ENCODE peak calls at places on chromosome 16, in nine cellular contexts. N is SK-N-SH, X is H1, W is endothelial cell of umbilical vein, L is OCI-LY7, D is psoas muscle, C is dorsolateral prefrontal cortex, G is cardiac muscle cell, E is ovary. R is an unnamed sample.

GRCh38 chr16:78993342-78993741 is 607.2 kb downstream of the MAF start:
- DNase-seq in X (no peak), C (no peak), L (no peak), W (no peak), E (no peak), G (no peak), N (no peak), D (no peak), R (no peak)

GRCh38 chr16:72858611-72859493 is 189.1 kb downstream of the ZFHX3 start:
- DNase-seq in G (peak), E (no peak), L (no peak), C (no peak), D (no peak), X (no peak), N (peak), W (no peak), R (no peak)

GRCh38 chr16:57801856-57802634 is at the start of gene KIFC3:
- DNase-seq in N (peak), G (peak), X (peak), D (peak), C (peak), E (peak), L (peak), W (peak), R (peak)

GRCh38 chr16:87421369-87421912 is 29.3 kb downstream of the MAP1LC3B start:
- DNase-seq in N (peak), W (no peak), E (no peak), X (no peak), L (no peak), G (no peak), D (no peak), C (no peak), R (no peak)

GRCh38 chr16:87375426-87376135 is 8.0 kb downstream of the FBXO31 start:
- DNase-seq in D (peak), C (peak), E (no peak), N (no peak), W (peak), G (no peak), L (no peak), X (no peak), R (no peak)

GRCh38 chr16:7853197-7853596 is 520.6 kb downstream of the RBFOX1 start:
- DNase-seq in C (no peak), W (no peak), L (no peak), X (no peak), N (no peak), D (no peak), E (no peak), G (no peak), R (no peak)

GRCh38 chr16:70604407-70605283 is 41.7 kb upstream of the IL34 start:
- DNase-seq in G (peak), C (no peak), L (no peak), X (no peak), W (no peak), N (no peak), D (no peak), E (no peak), R (no peak)

GRCh38 chr16:2475413-2476344 is 752 bp downstream of the TBC1D24 start:
- DNase-seq in G (no peak), C (no peak), D (no peak), N (peak), X (peak), L (peak), E (no peak), W (no peak), R (no peak)

GRCh38 chr16:57977418-57978069 is 6.6 kb upstream of the CNGB1 start:
- DNase-seq in C (no peak), G (no peak), L (no peak), X (no peak), D (no peak), N (peak), W (no peak), E (no peak), R (no peak)

GRCh38 chr16:88813396-88814143 is 1.8 kb upstream of the APRT start:
- DNase-seq in D (no peak), L (no peak), G (no peak), C (no peak), W (no peak), X (no peak), E (no peak), N (no peak), R (no peak)

GRCh38 chr16:19406891-19407491 is 10.7 kb upstream of the TMC5 start:
- DNase-seq in E (no peak), N (no peak), L (no peak), D (no peak), X (no peak), W (no peak), G (no peak), C (no peak), R (no peak)

GRCh38 chr16:85286970-85287814 is 174.9 kb upstream of the CIBAR2 start:
- DNase-seq in C (peak), N (peak), D (peak), G (peak), L (no peak), X (no peak), W (no peak), E (no peak), R (peak)

GRCh38 chr16:17166095-17166494 is 304.7 kb downstream of the XYLT1 start:
- DNase-seq in L (no peak), W (no peak), E (no peak), X (no peak), G (no peak), N (no peak), D (no peak), C (no peak), R (no peak)

GRCh38 chr16:21100447-21100846 is 50.2 kb downstream of the DNAH3 start:
- DNase-seq in E (no peak), G (peak), D (no peak), W (no peak), L (no peak), N (no peak), X (no peak), C (no peak), R (no peak)

GRCh38 chr16:31529398-31530312 is 2.0 kb downstream of the AHSP start:
- DNase-seq in W (no peak), D (no peak), L (no peak), C (no peak), G (no peak), E (peak), X (peak), N (no peak), R (no peak)

GRCh38 chr16:3168706-3169105 is 19.3 kb upstream of the OR1F1 start:
- DNase-seq in C (no peak), X (no peak), D (no peak), W (no peak), L (no peak), N (no peak), E (no peak), G (no peak), R (no peak)

GRCh38 chr16:85751665-85752501 is 987 bp upstream of the C16orf74 start:
- DNase-seq in G (no peak), D (no peak), C (no peak), E (no peak), X (peak), W (peak), N (no peak), L (peak), R (no peak)

GRCh38 chr16:10597184-10597583 is 16.8 kb upstream of the EMP2 start:
- DNase-seq in W (no peak), L (peak), C (no peak), N (no peak), E (no peak), X (no peak), G (no peak), D (no peak), R (no peak)

GRCh38 chr16:49000594-49000993 is 281.0 kb downstream of the CBLN1 start:
- DNase-seq in C (no peak), N (no peak), G (no peak), W (no peak), D (no peak), X (no peak), L (peak), E (no peak), R (no peak)

GRCh38 chr16:2032285-2033056 is 5.8 kb downstream of the NHERF2 start:
- DNase-seq in X (no peak), L (no peak), E (no peak), D (no peak), C (peak), G (no peak), N (no peak), W (no peak), R (peak)

GRCh38 chr16:10245002-10245401 is 62.8 kb upstream of the GRIN2A start:
- DNase-seq in D (no peak), N (peak), C (peak), X (no peak), E (no peak), G (no peak), L (no peak), W (no peak), R (no peak)

GRCh38 chr16:66901626-66902025 is 17.1 kb downstream of the CDH16 start:
- DNase-seq in N (no peak), E (no peak), C (no peak), W (no peak), G (no peak), X (no peak), L (no peak), D (peak), R (no peak)

GRCh38 chr16:66899310-66899944 is 19.1 kb downstream of the PDP2 start:
- DNase-seq in X (no peak), L (no peak), W (no peak), D (no peak), G (peak), C (no peak), E (peak), N (peak), R (no peak)

GRCh38 chr16:66900721-66901441 is 17.8 kb downstream of the CDH16 start:
- DNase-seq in X (no peak), L (no peak), C (no peak), N (peak), D (peak), E (peak), W (no peak), G (peak), R (no peak)

GRCh38 chr16:66898933-66899309 is 18.6 kb downstream of the PDP2 start:
- DNase-seq in E (no peak), G (no peak), N (no peak), D (no peak), C (no peak), W (no peak), L (no peak), X (no peak), R (no peak)

DNA sequence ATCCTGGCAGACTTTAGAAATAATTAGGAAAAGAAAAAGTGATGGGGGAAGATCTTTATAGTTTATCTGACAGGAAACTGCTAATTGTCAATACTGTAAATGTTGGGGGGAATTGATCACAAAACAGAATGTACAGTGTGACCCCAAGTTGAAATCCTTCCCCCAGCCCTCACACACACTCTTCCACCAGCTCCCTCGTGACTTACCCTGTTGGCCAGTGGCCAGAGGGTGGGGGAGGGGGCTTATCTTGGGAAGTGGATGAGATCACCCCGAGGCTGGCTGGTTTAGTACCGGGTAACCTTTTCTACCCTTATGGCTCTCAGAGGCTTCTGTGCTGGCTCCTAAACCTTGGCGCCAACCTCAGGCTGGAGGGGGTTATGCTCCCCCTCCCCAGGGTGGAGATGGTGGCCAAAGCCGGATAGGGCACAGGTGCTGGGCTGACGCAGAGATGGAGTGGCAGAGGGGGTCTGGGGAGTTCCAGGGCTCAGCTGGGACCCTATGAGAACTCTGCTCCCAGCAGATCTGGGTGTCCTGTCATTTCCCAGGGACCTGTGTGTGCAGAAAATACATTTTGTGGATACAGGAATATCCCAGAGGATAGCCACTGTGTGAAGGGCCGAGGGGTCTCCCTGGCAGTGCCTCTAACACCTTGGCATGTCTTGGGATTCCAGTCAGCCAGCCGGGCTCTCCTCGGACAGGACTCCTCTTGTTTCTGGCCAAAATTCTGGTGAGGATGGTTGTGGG is 18.6 kb downstream of the CDH16 start:
- DNase-seq in D (peak), E (peak), C (no peak), X (no peak), L (no peak), G (peak), N (peak), W (peak), R (no peak)
- H3K27ac ChIP-seq in D (peak), E (peak), C (peak), X (no peak), L (no peak), G (peak), N (peak), W (no peak), R (no peak)

DNA sequence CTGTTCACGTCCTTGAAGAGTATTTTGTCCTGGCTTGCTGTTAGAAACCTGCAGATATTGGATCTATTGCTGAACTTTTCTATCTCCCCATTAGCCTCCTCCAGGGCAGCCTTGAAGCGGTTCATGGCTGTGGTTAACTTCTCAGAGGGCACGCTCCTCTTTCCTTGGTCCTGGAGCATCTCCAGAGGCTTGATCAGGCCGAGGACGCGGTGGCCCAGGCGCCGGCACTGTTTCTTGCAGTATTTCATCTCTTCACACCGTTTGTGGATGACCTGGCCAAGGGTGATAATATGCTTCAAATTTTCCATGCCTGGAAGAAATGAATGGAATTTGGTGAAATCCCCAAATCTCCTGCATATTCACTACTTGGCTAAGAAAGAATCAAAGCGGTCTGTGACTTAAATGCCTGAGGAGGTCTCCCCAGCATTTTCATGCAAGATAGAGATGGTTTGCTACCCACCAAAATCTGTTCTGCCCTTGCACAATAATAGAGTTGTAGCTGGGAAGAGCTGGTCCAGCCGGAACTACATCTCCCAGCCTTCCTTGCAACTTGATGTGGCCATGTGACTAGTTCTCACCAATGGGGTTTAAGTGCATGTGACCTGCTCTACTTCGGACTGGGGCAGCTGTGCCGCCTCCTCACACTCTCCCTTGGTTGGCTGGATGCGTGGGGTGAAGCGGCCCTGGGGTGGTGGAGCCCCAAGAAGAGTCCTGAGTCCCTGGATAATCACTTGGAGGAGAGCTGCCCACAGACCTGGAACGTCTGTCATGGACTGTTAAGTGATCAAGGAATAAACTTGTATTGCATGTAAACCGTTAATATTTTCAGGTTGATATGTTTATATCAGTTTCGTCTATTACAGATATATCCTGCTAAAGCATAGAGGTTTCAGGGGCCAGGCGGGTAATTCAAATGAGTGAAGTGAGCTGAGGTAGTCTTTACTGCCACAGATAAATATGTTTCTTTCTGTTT is 4.9 kb downstream of the MLKL start:
- DNase-seq in C (peak), L (peak), N (peak), D (peak), G (peak), W (peak), E (peak), X (peak), R (peak)
- H3K27ac ChIP-seq in C (peak), L (peak), N (no peak), D (peak), G (no peak), W (no peak), E (no peak), X (no peak), R (peak)

GRCh38 chr16:24986512-24987303 is 28.5 kb downstream of the ARHGAP17 start:
- DNase-seq in E (no peak), X (no peak), G (peak), D (no peak), C (no peak), L (no peak), N (no peak), W (peak), R (no peak)
- H3K27ac ChIP-seq in E (no peak), X (no peak), G (no peak), D (peak), C (peak), L (no peak), N (peak), W (peak), R (peak)

GRCh38 chr16:53769185-53769584 is 65.2 kb downstream of the FTO start:
- DNase-seq in D (no peak), X (no peak), C (no peak), L (no peak), G (no peak), W (no peak), E (no peak), N (no peak), R (no peak)

GRCh38 chr16:53768593-53768992 is 64.6 kb downstream of the FTO start:
- DNase-seq in X (no peak), C (no peak), L (no peak), N (no peak), D (no peak), G (peak), E (no peak), W (no peak), R (no peak)

GRCh38 chr16:53769787-53770186 is 65.8 kb downstream of the FTO start:
- DNase-seq in E (no peak), C (no peak), L (no peak), D (no peak), N (no peak), X (no peak), G (no peak), W (peak), R (no peak)

GRCh38 chr16:53766304-53767016 is 62.5 kb downstream of the FTO start:
- DNase-seq in N (no peak), G (peak), D (no peak), X (no peak), C (no peak), L (no peak), W (peak), E (no peak), R (no peak)

GRCh38 chr16:53768167-53768566 is 64.2 kb downstream of the FTO start:
- DNase-seq in L (no peak), X (no peak), W (no peak), N (no peak), G (peak), E (no peak), C (no peak), D (no peak), R (no peak)
- H3K27ac ChIP-seq in L (no peak), X (no peak), W (no peak), N (peak), G (no peak), E (no peak), C (no peak), D (no peak), R (no peak)

DNA sequence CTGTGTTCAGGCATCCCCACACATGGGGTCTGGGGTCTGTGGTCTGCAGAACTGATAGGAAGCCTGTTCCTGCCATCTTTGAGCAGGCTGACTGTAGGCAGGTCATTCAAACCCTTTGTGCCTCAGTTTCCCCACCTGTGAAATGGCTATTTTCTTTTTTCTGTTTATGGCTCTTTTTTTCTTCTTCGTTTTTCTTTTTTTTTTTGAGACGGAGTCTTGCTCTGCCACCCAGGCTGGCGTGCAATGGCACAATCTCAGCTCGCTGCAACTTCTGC is 72.5 kb downstream of the ABCC6 start:
- DNase-seq in X (no peak), N (no peak), D (no peak), G (no peak), C (no peak), W (no peak), E (no peak), L (no peak), R (no peak)
- H3K27ac ChIP-seq in X (no peak), N (no peak), D (no peak), G (no peak), C (no peak), W (no peak), E (peak), L (no peak), R (no peak)

GRCh38 chr16:23103603-23104002 is 45.6 kb downstream of the USP31 start:
- DNase-seq in W (no peak), G (no peak), C (no peak), E (no peak), X (no peak), D (no peak), L (no peak), N (no peak), R (no peak)

GRCh38 chr16:23105309-23105708 is 43.9 kb downstream of the USP31 start:
- DNase-seq in L (no peak), G (no peak), E (no peak), W (no peak), C (no peak), D (no peak), X (no peak), N (no peak), R (no peak)

GRCh38 chr16:23101012-23101550 is 48.2 kb downstream of the USP31 start:
- DNase-seq in L (no peak), X (no peak), C (no peak), E (no peak), D (no peak), G (no peak), W (no peak), N (no peak), R (no peak)

GRCh38 chr16:23107117-23107516 is 42.1 kb downstream of the USP31 start:
- DNase-seq in E (no peak), L (no peak), D (no peak), G (no peak), X (no peak), C (no peak), N (no peak), W (no peak), R (no peak)

DNA sequence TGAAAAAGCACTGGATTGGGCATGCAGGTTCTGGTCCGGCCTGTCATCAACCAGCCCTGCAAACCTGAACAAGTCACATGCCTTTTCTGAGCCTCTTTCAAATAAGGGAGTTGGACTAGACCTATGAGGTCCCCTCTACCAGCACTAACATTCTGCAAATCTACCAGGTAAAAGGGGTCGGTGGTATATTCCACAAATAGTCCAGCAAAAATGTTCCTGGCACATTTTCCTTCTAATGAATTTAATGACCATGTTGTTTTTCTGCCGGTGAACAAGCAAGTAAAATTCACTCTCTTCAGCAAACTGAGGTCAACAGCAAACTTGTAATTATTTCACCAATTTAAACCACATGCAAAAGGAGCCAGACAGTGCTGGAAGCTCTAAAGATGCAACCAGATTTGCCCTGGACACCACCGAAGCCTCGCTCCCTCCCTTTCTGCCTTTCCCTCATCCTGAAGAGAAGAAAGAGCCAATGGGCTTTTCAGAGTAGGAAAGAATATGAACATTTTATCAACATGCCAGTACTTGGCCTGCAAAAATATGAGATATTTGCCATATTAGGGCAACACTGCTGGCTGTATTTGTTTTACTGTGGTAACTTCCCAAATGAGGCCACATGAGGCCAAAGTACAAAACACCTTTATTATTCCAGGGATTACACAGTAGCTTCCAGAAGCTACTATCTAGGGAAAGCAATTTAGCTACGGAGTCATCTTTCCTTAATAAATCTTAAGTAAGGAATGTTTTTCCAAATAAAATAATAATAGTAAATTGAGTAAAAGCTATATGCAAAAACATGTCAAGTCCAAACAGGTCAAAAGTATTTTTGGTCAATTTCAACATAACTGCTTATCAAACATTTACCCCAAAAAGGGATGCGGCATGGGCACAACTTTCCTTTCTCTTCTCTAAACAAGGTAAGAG is 45.0 kb downstream of the USP31 start:
- DNase-seq in G (no peak), E (no peak), C (no peak), L (no peak), X (no peak), W (no peak), N (no peak), D (no peak), R (no peak)
- H3K27ac ChIP-seq in G (no peak), E (no peak), C (no peak), L (no peak), X (no peak), W (no peak), N (no peak), D (no peak), R (peak)

R was measured in substantia nigra.